ENCODE peak calls at places on chromosomes 6 and 20, in seven cellular contexts. V is mammary epithelial cell, U is IMR-90, T is HCT116, A is astrocyte, R is neuronal stem cell, J is HepG2. Z is an unnamed sample.

GRCh38 chr20:50562262-50562701 is 52.1 kb downstream of the PTPN1 start:
- DNase-seq in V (no peak), T (no peak), U (no peak), J (no peak), A (no peak), R (no peak), Z (no peak)

GRCh38 chr20:38727602-38728236 is 3.4 kb downstream of the SLC32A1 start:
- DNase-seq in R (no peak), A (no peak), U (no peak), T (no peak), V (no peak), J (no peak), Z (no peak)

GRCh38 chr6:137219664-137220252 is 573 bp upstream of the IFNGR1 start:
- DNase-seq in J (no peak), V (no peak), R (no peak), U (no peak), T (no peak), A (no peak), Z (no peak)

GRCh38 chr6:87914637-87915395 is 132.8 kb upstream of the SPACA1 start:
- DNase-seq in V (peak; percentile 44), J (no peak), U (peak; percentile 12), T (no peak), A (peak; percentile 39), R (no peak), Z (no peak)

GRCh38 chr20:53568351-53568750 is 25.3 kb downstream of the ZNF217 start:
- DNase-seq in U (no peak), T (no peak), V (no peak), J (no peak), A (no peak), R (no peak), Z (no peak)

GRCh38 chr20:45016089-45016641 is 49.9 kb downstream of the STK4 start:
- DNase-seq in J (no peak), U (peak; percentile 11), V (no peak), T (no peak), A (peak; percentile 80), R (no peak), Z (no peak)

GRCh38 chr6:133185731-133186130 is 55.4 kb upstream of the EYA4 start:
- DNase-seq in A (no peak), V (no peak), U (no peak), R (no peak), T (no peak), J (no peak), Z (no peak)

GRCh38 chr6:3259491-3259958 is 778 bp downstream of the PSMG4 start:
- DNase-seq in J (peak; percentile 36), U (peak; percentile 41), A (peak; percentile 16), T (no peak), R (no peak), V (peak; percentile 54), Z (no peak)

GRCh38 chr6:155883334-155883731 is 427.7 kb upstream of the NOX3 start:
- DNase-seq in R (no peak), A (no peak), U (no peak), T (no peak), J (no peak), V (no peak), Z (no peak)

GRCh38 chr6:83417880-83418663 is 12.8 kb downstream of the ME1 start:
- DNase-seq in A (peak; percentile 31), J (peak; percentile 27), T (peak; percentile 35), U (peak; percentile 79), R (peak; percentile 9), V (peak; percentile 38), Z (no peak)

GRCh38 chr6:25874118-25874517 is at the start of gene SLC17A3:
- DNase-seq in R (no peak), V (no peak), A (no peak), J (no peak), T (no peak), U (no peak), Z (no peak)

GRCh38 chr20:25220810-25221591 is 25.5 kb downstream of the ENTPD6 start:
- DNase-seq in R (no peak), A (no peak), V (no peak), U (no peak), J (no peak), T (no peak), Z (no peak)

GRCh38 chr20:43681991-43682410 is 15.1 kb downstream of the MYBL2 start:
- DNase-seq in J (no peak), U (no peak), A (no peak), R (no peak), T (no peak), V (no peak), Z (no peak)

GRCh38 chr6:44312901-44313788 is at the start of gene AARS2:
- DNase-seq in U (peak; percentile 83), J (peak; percentile 87), A (peak; percentile 74), R (peak; percentile 86), V (peak; percentile 76), T (peak; percentile 81), Z (peak; percentile 32)

GRCh38 chr6:3789018-3789895 is 37.7 kb upstream of the PXDC1 start:
- DNase-seq in U (peak; percentile 77), R (no peak), V (peak; percentile 37), J (peak; percentile 100), A (peak; percentile 87), T (no peak), Z (no peak)

GRCh38 chr6:67112120-67112519 is 1405.1 kb upstream of the EYS start:
- DNase-seq in R (no peak), U (no peak), J (no peak), V (no peak), T (no peak), A (no peak), Z (no peak)

GRCh38 chr6:90890681-90891337 is 303.9 kb upstream of the MAP3K7 start:
- DNase-seq in U (no peak), J (no peak), T (no peak), V (no peak), R (no peak), A (peak; percentile 2), Z (no peak)

GRCh38 chr20:53146201-53146891 is 174.2 kb downstream of the TSHZ2 start:
- DNase-seq in R (no peak), U (no peak), J (no peak), A (peak; percentile 43), V (no peak), T (no peak), Z (no peak)

GRCh38 chr6:128803911-128804310 is 79.0 kb upstream of the LAMA2 start:
- DNase-seq in V (no peak), A (peak; percentile 70), J (no peak), U (peak; percentile 90), T (no peak), R (no peak), Z (no peak)

GRCh38 chr20:46057856-46058655 is 29.0 kb downstream of the SLC12A5 start:
- DNase-seq in T (no peak), V (no peak), U (peak; percentile 47), R (peak; percentile 45), J (no peak), A (peak; percentile 10), Z (no peak)

GRCh38 chr6:16238057-16238657 is at the start of gene GMPR:
- DNase-seq in U (peak; percentile 39), R (peak; percentile 24), A (no peak), T (peak; percentile 65), J (no peak), V (peak; percentile 27), Z (no peak)

GRCh38 chr6:130009148-130009547 is 9.2 kb upstream of the L3MBTL3 start:
- DNase-seq in U (no peak), T (no peak), R (no peak), V (no peak), A (no peak), J (no peak), Z (no peak)

DNA sequence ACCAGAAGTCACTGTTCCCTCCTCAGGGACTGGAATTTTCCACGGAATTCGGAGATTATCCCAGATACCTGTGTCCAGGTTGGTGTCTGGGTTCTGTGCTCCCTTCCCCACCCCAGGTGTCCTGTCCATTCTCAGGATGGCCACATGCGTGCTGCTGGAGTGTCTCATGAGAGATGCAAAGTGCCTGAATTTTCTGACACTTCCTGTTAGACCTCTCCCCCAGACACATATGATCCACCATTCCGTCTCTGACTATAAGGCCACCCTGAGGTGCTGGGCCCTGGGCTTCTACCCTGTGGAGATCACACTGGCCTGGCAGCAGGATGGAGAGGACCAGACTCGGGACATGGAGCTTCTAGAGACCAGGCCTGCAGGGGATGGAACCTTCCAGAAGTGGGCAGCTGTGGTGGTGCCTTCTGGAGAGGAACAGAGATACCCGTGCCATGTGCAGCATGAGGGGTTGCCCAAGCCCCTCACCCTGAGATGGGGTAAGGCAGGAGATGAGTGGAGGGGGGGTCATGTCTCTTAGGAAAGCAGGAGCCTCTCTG is 14.4 kb upstream of the HLA-A start:
- DNase-seq in T (no peak), J (no peak), U (no peak), V (no peak), A (no peak), R (no peak), Z (no peak)
- H3K4me2 ChIP-seq in T (no peak overlapping the region), J (peak overlapping the region; percentile 85), U (no peak overlapping the region), V (no peak overlapping the region), A (no peak overlapping the region), R (no peak overlapping the region), Z (no peak overlapping the region)

DNA sequence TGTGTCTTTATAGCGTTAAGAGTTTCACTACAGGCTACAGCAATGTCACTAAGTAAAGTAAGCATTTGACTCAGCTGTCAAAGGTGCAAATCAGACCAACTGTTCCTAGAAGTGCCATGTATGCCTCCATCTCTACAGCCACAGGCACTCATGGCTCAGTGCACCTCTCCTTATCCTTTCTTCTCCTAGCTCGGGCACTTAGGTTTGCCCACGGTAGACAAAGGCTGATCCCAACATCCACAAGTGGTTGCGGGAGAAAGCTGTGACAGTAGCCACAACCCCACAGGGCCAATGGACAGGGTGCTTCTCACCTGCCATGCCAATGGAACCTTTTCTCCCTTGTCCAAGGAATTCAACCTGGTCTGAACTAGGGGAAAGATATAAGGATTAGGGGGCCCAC is 228.5 kb upstream of the EXOC2 start:
- DNase-seq in U (no peak), J (no peak), A (no peak), T (no peak), V (no peak), R (no peak), Z (no peak)
- H3K9me3 ChIP-seq in U (peaks cover 17% of the 10 kb centered on the region), J (peaks cover 18% of the 10 kb centered on the region), A (peaks cover 21% of the 10 kb centered on the region), T (no peaks in the 10 kb centered on the region), V (peaks cover 4% of the 10 kb centered on the region), R (peaks cover 5% of the 10 kb centered on the region), Z (peaks cover 7% of the 10 kb centered on the region)

DNA sequence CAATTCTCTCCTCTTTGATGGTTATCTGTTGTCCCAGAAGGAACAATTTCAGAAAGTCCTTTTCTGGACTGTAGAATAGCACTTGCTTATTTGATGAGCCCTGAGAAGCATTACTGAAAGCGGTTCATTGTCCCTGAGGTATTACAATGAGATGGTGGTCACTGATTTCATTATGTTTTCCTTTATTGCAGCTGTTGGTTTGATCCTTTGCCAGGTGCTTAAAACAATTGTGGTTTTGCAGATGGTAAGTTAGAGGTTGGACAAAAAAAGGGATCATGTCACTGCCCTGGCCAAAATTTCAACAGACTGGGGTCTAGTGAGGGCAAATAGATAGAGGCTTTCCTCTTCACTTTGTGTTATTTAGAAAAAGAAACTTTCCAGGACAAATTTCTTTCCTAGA is 61.9 kb downstream of the ESR1 start:
- DNase-seq in J (no peak), V (peak; percentile 16), T (no peak), R (no peak), U (no peak), A (no peak), Z (no peak)
- H3K9ac ChIP-seq in J (no peak overlapping the region), V (no peak overlapping the region), T (no peak overlapping the region), R (no peak overlapping the region), U (no peak overlapping the region), A (no peak overlapping the region), Z (no peak overlapping the region)

DNA sequence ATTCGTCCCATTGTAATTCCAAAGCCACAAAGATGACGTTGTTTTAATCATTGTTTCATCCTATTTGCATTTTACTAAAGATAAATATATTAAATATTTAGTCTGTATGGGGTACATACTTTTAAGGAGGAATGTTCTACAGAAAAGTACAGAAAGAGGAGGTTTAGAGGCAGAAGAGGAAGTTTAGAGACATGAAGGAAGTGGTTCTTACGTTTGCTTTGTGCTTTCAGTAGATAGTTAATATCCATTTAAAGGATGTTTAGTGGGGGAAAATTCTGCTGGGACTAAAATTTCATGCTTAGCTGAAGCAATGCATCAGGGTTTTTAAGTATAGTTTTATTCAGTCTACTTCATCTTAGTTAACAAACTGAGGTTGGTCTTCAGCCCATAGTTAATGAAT is 116.6 kb downstream of the CRYBG1 start:
- DNase-seq in A (peak; percentile 35), R (no peak), U (no peak), V (no peak), T (no peak), J (no peak), Z (no peak)
- H3K4me2 ChIP-seq in A (no peak overlapping the region), R (no peak overlapping the region), U (no peak overlapping the region), V (no peak overlapping the region), T (no peak overlapping the region), J (no peak overlapping the region), Z (no peak overlapping the region)

Z was measured in keratinocyte.